ENCODE peak calls at places on chromosomes 7 and 10, in eight cellular contexts. B is cardiac muscle cell; M is lower lobe of right lung; D is CD8-positive, alpha-beta memory T cell; L is caudate nucleus; H is HL-60; E is fibroblast of lung; G is H9. U is an unnamed sample.
A peak's percentile ranks its signal among the peaks of the same experiment; 100 is the strongest.

GRCh38 chr10:63456437-63457210 is 9.2 kb downstream of the JMJD1C start:
- DNase-seq in B (peak; percentile 76), M (no peak), D (no peak), L (no peak), H (no peak), E (peak; percentile 67), G (no peak), U (no peak)

GRCh38 chr10:59283456-59284082 is 78.8 kb downstream of the FAM13C start:
- DNase-seq in B (no peak), M (no peak), D (no peak), L (peak; percentile 14), H (no peak), E (peak; percentile 49), G (no peak), U (no peak)

GRCh38 chr7:38318803-38319416 is 45.5 kb upstream of the TARP start:
- DNase-seq in B (peak; percentile 85), M (no peak), D (no peak), L (no peak), H (peak; percentile 57), E (peak; percentile 73), G (peak; percentile 81), U (no peak)

GRCh38 chr7:28102778-28103177 is 77.8 kb downstream of the JAZF1 start:
- DNase-seq in B (peak; percentile 42), M (no peak), D (no peak), L (no peak), H (no peak), E (peak; percentile 95), G (no peak), U (no peak)

GRCh38 chr10:52056296-52056695 is 257.8 kb upstream of the DKK1 start:
- DNase-seq in B (no peak), M (no peak), D (no peak), L (no peak), H (no peak), E (no peak), G (no peak), U (no peak)

GRCh38 chr10:14686356-14686755 is 88.3 kb downstream of the FAM107B start:
- DNase-seq in B (no peak), M (no peak), D (no peak), L (no peak), H (no peak), E (no peak), G (no peak), U (no peak)

GRCh38 chr7:121531175-121532070 is 135.3 kb upstream of the FAM3C start:
- DNase-seq in B (no peak), M (no peak), D (no peak), L (no peak), H (no peak), E (no peak), G (no peak), U (no peak)

GRCh38 chr7:91941450-91941849 is 788 bp downstream of the AKAP9 start:
- DNase-seq in B (peak; percentile 23), M (peak; percentile 58), D (no peak), L (peak; percentile 22), H (no peak), E (peak; percentile 43), G (peak; percentile 31), U (peak; percentile 41)

GRCh38 chr10:129191848-129192247 is 275.2 kb upstream of the MGMT start:
- DNase-seq in B (peak; percentile 2), M (no peak), D (no peak), L (no peak), H (no peak), E (no peak), G (no peak), U (no peak)
- H3K27ac ChIP-seq in B (no peak overlapping the region), M (no peak overlapping the region), D (no peak overlapping the region), L (no peak overlapping the region), H (no peak overlapping the region), E (no peak overlapping the region), G (no peak overlapping the region), U (no peak overlapping the region)

GRCh38 chr7:73892003-73892975 is 31.3 kb downstream of the TMEM270 start:
- DNase-seq in B (peak; percentile 79), M (no peak), D (no peak), L (no peak), H (no peak), E (peak; percentile 68), G (no peak), U (no peak)

GRCh38 chr7:73887762-73888161 is 26.8 kb downstream of the TMEM270 start:
- DNase-seq in B (no peak), M (no peak), D (no peak), L (no peak), H (no peak), E (no peak), G (no peak), U (no peak)

GRCh38 chr7:73893342-73894101 is 32.6 kb downstream of the TMEM270 start:
- DNase-seq in B (no peak), M (peak; percentile 59), D (no peak), L (no peak), H (no peak), E (peak; percentile 62), G (no peak), U (no peak)

GRCh38 chr7:73890541-73891147 is 29.7 kb downstream of the TMEM270 start:
- DNase-seq in B (peak; percentile 56), M (no peak), D (no peak), L (no peak), H (no peak), E (no peak), G (no peak), U (no peak)

DNA sequence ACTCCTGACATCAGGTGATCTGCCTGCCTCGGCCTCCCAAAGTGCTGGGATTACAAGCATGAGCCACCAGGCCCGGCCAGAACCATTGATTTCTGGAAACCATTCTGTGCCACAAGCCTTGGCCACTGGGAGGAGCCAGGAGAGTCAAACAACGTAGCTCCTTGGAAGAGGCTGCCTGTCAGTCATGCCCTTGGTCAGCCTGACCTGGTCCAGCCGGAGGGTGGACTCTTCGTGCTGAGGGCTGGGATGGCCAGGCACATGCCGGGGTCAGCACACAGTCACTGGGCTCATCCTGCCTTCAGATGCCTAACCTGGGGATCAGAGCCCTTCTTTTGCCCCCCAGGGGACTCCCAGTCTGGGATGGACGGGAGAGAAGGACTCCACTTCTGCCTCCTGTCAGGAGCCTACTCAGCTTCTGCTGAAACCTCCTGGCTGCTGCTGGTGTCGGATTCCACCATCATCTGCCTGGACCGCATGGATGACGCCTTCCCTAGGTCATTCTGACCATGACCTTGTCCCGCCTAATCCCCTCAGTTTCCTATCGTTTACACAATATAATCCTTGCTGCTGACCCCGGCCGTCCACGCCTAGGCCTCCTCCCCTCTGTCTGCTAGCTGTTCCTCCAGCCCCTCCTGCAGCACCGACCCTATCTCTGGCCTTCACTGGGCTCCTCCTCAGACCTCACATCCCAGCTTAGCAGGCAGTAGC is 30.4 kb downstream of the TMEM270 start:
- DNase-seq in B (no peak), M (no peak), D (no peak), L (no peak), H (no peak), E (no peak), G (peak; percentile 47), U (no peak)
- H3K27ac ChIP-seq in B (no peak overlapping the region), M (no peak overlapping the region), D (no peak overlapping the region), L (no peak overlapping the region), H (no peak overlapping the region), E (peak overlapping the region; percentile 46), G (no peak overlapping the region), U (no peak overlapping the region)

GRCh38 chr7:100829150-100829716 is 1.9 kb upstream of the EPHB4 start:
- DNase-seq in B (peak; percentile 40), M (no peak), D (no peak), L (no peak), H (no peak), E (no peak), G (peak; percentile 48), U (no peak)
- H3K27ac ChIP-seq in B (peak overlapping the region; percentile 62), M (peak overlapping the region; percentile 80), D (peak overlapping the region; percentile 51), L (no peak overlapping the region), H (no peak overlapping the region), E (no peak overlapping the region), G (no peak overlapping the region), U (no peak overlapping the region)

GRCh38 chr10:1938317-1938716 is 201.0 kb upstream of the ADARB2 start:
- DNase-seq in B (no peak), M (no peak), D (no peak), L (no peak), H (no peak), E (no peak), G (no peak), U (peak; percentile 45)
- H3K27ac ChIP-seq in B (no peak overlapping the region), M (no peak overlapping the region), D (no peak overlapping the region), L (no peak overlapping the region), H (no peak overlapping the region), E (no peak overlapping the region), G (no peak overlapping the region), U (peak overlapping the region; percentile 47)

DNA sequence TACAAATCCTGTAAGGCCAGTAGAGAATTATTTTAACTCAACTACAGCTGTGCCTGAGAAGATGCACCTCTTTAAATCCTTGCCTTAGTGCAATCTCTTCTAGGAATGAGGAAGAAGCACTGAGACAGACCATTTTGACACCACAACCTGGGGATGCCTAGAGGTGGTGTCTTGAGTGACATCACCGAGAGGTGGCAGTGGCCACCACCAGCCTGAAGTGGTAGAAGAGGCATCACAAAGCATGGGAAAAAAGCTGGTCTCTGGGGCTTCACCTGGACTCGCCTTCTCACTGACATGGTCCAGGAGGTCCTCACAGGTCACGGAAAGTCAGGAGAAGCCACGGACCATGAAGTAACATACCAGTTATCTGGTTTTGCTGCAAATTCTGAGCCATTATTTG is 99.2 kb upstream of the PDLIM1 start:
- DNase-seq in B (no peak), M (no peak), D (no peak), L (no peak), H (no peak), E (no peak), G (no peak), U (no peak)
- H3K27ac ChIP-seq in B (no peak overlapping the region), M (no peak overlapping the region), D (no peak overlapping the region), L (peak overlapping the region; percentile 83), H (no peak overlapping the region), E (no peak overlapping the region), G (no peak overlapping the region), U (no peak overlapping the region)

GRCh38 chr10:62062752-62063512 is 161.4 kb downstream of the ARID5B start:
- DNase-seq in B (no peak), M (no peak), D (no peak), L (no peak), H (no peak), E (no peak), G (no peak), U (no peak)
- H3K27ac ChIP-seq in B (no peak overlapping the region), M (no peak overlapping the region), D (no peak overlapping the region), L (no peak overlapping the region), H (no peak overlapping the region), E (peak overlapping the region; percentile 32), G (no peak overlapping the region), U (no peak overlapping the region)

GRCh38 chr7:149866817-149867447 is 6.8 kb upstream of the ATP6V0E2 start:
- DNase-seq in B (peak; percentile 93), M (no peak), D (no peak), L (no peak), H (no peak), E (peak; percentile 70), G (no peak), U (no peak)

GRCh38 chr7:149864751-149865150 is 9.0 kb upstream of the ATP6V0E2 start:
- DNase-seq in B (no peak), M (no peak), D (no peak), L (no peak), H (no peak), E (no peak), G (no peak), U (no peak)

GRCh38 chr7:149864023-149864422 is 9.7 kb upstream of the ATP6V0E2 start:
- DNase-seq in B (no peak), M (no peak), D (no peak), L (no peak), H (no peak), E (no peak), G (no peak), U (no peak)

GRCh38 chr7:149866139-149866785 is 7.5 kb upstream of the ATP6V0E2 start:
- DNase-seq in B (no peak), M (no peak), D (no peak), L (no peak), H (no peak), E (no peak), G (no peak), U (no peak)

GRCh38 chr7:149865437-149865836 is 8.3 kb upstream of the ATP6V0E2 start:
- DNase-seq in B (peak; percentile 65), M (no peak), D (peak; percentile 37), L (no peak), H (no peak), E (no peak), G (no peak), U (peak; percentile 78)
- H3K27ac ChIP-seq in B (no peak overlapping the region), M (peak overlapping the region; percentile 46), D (peak overlapping the region; percentile 21), L (no peak overlapping the region), H (no peak overlapping the region), E (no peak overlapping the region), G (no peak overlapping the region), U (peak overlapping the region; percentile 70)